ENCODE peak calls at places on chromosomes 1 and 21, in nine cellular contexts. L is neural progenitor cell; C is mammary epithelial cell; N is aorta; A is CD8-positive, alpha-beta T cell; W is K562; P is cardiac muscle cell; D is PC-3; V is CD8-positive, alpha-beta memory T cell. E is an unnamed sample. For H3K9me3, the result is how much of the 10 kb centered on the place peaks cover.

GRCh38 chr1:102099916-102100315 is 103.2 kb upstream of the OLFM3 start:
- DNase-seq in W (no peak), D (no peak), P (no peak), N (no peak), V (no peak), L (no peak), A (no peak), C (no peak), E (no peak)

GRCh38 chr1:180150982-180151381 is 3.7 kb upstream of the QSOX1 start:
- DNase-seq in L (no peak), A (no peak), N (peak), V (no peak), P (no peak), D (peak), W (no peak), C (no peak), E (no peak)

GRCh38 chr1:183002797-183003594 is 20.2 kb upstream of the LAMC1 start:
- DNase-seq in C (no peak), N (no peak), A (no peak), D (no peak), W (no peak), P (no peak), V (no peak), L (no peak), E (no peak)

GRCh38 chr1:90201467-90202358 is 206.8 kb downstream of the ZNF326 start:
- DNase-seq in D (no peak), A (no peak), N (no peak), W (no peak), V (no peak), C (peak), P (no peak), L (no peak), E (no peak)

GRCh38 chr1:242209063-242209462 is 210.2 kb upstream of the MAP1LC3C start:
- DNase-seq in W (no peak), V (no peak), C (no peak), A (no peak), L (peak), N (no peak), P (no peak), D (no peak), E (no peak)

GRCh38 chr1:226447932-226448670 is 40.2 kb upstream of the PARP1 start:
- DNase-seq in D (peak), W (no peak), P (no peak), V (no peak), N (no peak), C (peak), L (no peak), A (no peak), E (no peak)

GRCh38 chr1:50665413-50665812 is 242.2 kb upstream of the DMRTA2 start:
- DNase-seq in D (no peak), L (no peak), N (no peak), C (no peak), P (no peak), A (no peak), W (no peak), V (no peak), E (no peak)

GRCh38 chr1:103250441-103250861 is 142.1 kb upstream of the COL11A1 start:
- DNase-seq in A (no peak), N (no peak), V (no peak), P (no peak), W (no peak), L (peak), D (no peak), C (no peak), E (no peak)

GRCh38 chr1:229828461-229828860 is 202.4 kb downstream of the URB2 start:
- DNase-seq in N (no peak), L (no peak), V (no peak), C (no peak), A (no peak), P (no peak), D (no peak), W (no peak), E (no peak)

DNA sequence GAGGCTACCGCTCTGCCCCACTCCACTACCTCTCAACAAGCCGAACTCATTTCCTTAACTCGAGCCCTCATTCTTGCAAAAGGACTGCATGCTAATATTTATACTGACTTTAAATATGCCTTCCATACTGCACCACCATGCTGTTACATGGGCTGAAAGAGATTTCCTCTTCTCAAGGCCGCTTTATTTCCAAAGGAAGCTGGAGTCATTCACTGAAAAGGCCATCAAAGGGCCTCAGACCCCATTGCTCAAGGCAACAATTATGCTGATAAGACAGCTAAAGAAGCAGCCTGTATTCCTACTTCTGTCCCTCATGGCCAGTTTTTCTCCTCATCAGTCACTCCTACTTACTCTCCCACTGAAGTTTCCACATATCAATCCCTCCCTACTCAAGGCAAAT is 6.9 kb upstream of the HPDL start:
- DNase-seq in C (no peak), P (no peak), W (no peak), A (no peak), N (no peak), V (no peak), D (no peak), L (no peak), E (no peak)
- H3K9me3 ChIP-seq in C (under half), P (under half), W (under half), A (under half), N (under half), V (under half), D (under half), L (under half), E (under half)

GRCh38 chr21:36692844-36693143 is 6.1 kb upstream of the SIM2 start:
- DNase-seq in N (no peak), L (no peak), W (no peak), D (no peak), V (no peak), C (no peak), P (no peak), A (no peak), E (no peak)

GRCh38 chr21:36693144-36694040 is 5.5 kb upstream of the SIM2 start:
- DNase-seq in C (no peak), N (peak), A (no peak), D (no peak), L (peak), P (peak), V (no peak), W (no peak), E (peak)

GRCh38 chr21:36694593-36695282 is 4.2 kb upstream of the SIM2 start:
- DNase-seq in A (no peak), W (no peak), V (no peak), D (no peak), C (no peak), L (peak), N (no peak), P (no peak), E (no peak)

GRCh38 chr21:36695283-36695634 is 3.7 kb upstream of the SIM2 start:
- DNase-seq in D (no peak), W (no peak), N (no peak), P (no peak), V (no peak), A (no peak), C (no peak), L (peak), E (no peak)

DNA sequence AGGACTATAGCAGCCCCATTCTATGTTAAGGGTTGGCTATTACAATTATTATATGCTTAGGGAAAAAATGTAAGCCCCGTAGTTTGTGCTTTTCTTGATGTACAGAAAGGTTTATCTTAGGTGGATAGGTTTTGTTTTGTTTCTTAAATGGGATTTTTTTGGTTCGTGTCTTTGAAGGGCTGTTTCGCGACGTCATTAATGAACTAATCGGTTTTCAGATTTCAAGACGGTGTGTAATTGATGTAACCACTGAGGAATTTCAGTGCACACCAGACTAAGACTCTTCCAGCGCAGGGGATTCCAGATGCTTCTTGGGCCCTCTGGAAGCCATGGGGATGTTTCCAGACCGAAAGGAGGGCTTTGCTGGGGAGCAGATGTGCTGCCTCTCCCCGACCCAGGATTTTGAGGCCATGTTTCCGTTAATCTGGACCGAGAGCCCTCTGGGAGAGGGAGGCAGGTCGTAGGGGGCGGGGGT is 4.8 kb upstream of the SIM2 start:
- DNase-seq in W (no peak), N (no peak), C (no peak), L (peak), A (no peak), V (no peak), D (no peak), P (no peak), E (no peak)
- H3K9me3 ChIP-seq in W (under half), N (under half), C (under half), L (under half), A (under half), V (under half), D (under half), P (under half), E (under half)

GRCh38 chr1:2876846-2877245 is 75.4 kb upstream of the TTC34 start:
- DNase-seq in W (no peak), P (no peak), L (no peak), D (no peak), N (no peak), A (no peak), V (no peak), C (no peak), E (no peak)
- H3K9me3 ChIP-seq in W (under half), P (under half), L (under half), D (under half), N (under half), A (under half), V (under half), C (half or more), E (under half)

GRCh38 chr21:8991088-8991907 is 1530.1 kb upstream of the TPTE start:
- DNase-seq in A (no peak), L (no peak), C (no peak), W (no peak), N (no peak), V (no peak), D (peak), P (no peak), E (no peak)

GRCh38 chr21:8993284-8993942 is 1528.0 kb upstream of the TPTE start:
- DNase-seq in W (no peak), L (no peak), N (no peak), V (no peak), D (peak), C (no peak), P (no peak), A (no peak), E (no peak)

GRCh38 chr21:8991968-8992621 is 1529.3 kb upstream of the TPTE start:
- DNase-seq in N (no peak), W (peak), L (no peak), D (peak), V (no peak), A (no peak), P (no peak), C (no peak), E (no peak)

GRCh38 chr21:8993943-8994639 is 1527.3 kb upstream of the TPTE start:
- DNase-seq in P (no peak), V (no peak), W (no peak), D (peak), N (no peak), C (no peak), L (no peak), A (no peak), E (no peak)

GRCh38 chr21:8992731-8993174 is 1528.6 kb upstream of the TPTE start:
- DNase-seq in C (no peak), N (no peak), V (no peak), A (no peak), P (no peak), L (no peak), D (peak), W (peak), E (no peak)
- H3K9me3 ChIP-seq in C (half or more), N (under half), V (under half), A (under half), P (under half), L (under half), D (under half), W (under half), E (under half)

GRCh38 chr1:4595341-4596225 is 58.8 kb upstream of the AJAP1 start:
- DNase-seq in V (no peak), D (no peak), C (no peak), P (no peak), L (no peak), N (no peak), W (no peak), A (no peak), E (no peak)

GRCh38 chr1:4596486-4596885 is 57.9 kb upstream of the AJAP1 start:
- DNase-seq in D (no peak), N (no peak), L (no peak), A (no peak), W (no peak), V (no peak), C (no peak), P (no peak), E (no peak)

GRCh38 chr1:4594286-4594991 is 60.0 kb upstream of the AJAP1 start:
- DNase-seq in P (no peak), D (peak), W (no peak), L (no peak), A (no peak), V (no peak), C (no peak), N (no peak), E (no peak)

GRCh38 chr1:4590766-4591165 is 63.6 kb upstream of the AJAP1 start:
- DNase-seq in L (no peak), W (no peak), N (no peak), A (no peak), D (no peak), P (no peak), C (no peak), V (no peak), E (peak)

DNA sequence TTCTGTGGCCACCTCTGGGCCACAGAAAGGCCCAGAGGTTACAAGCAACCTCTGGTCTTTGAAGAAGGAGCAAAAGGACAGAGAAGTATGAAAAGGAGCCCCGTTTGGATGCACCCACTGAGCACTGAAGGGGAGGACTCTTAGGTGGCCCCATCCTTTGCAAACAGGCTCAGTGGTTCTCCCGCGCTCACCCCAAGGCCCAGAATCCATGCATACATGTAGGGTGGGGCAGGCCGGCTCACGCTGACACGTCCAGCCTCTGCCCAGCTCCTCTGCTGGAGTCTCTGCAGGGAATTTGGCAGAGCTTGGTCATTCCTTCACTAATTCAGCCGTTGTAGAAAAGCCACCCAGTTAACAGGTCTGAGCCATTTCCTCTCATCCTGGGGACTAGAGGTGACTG is 61.3 kb upstream of the AJAP1 start:
- DNase-seq in D (no peak), A (no peak), W (no peak), V (no peak), N (no peak), C (no peak), L (no peak), P (no peak), E (peak)
- H3K9me3 ChIP-seq in D (under half), A (under half), W (under half), V (under half), N (under half), C (under half), L (under half), P (under half), E (under half)

GRCh38 chr1:152497273-152497672 is 13.3 kb upstream of the LCE5A start:
- DNase-seq in N (no peak), L (no peak), C (no peak), A (no peak), W (peak), P (no peak), D (peak), V (no peak), E (no peak)
- H3K9me3 ChIP-seq in N (under half), L (under half), C (under half), A (under half), W (under half), P (under half), D (under half), V (under half), E (under half)

DNA sequence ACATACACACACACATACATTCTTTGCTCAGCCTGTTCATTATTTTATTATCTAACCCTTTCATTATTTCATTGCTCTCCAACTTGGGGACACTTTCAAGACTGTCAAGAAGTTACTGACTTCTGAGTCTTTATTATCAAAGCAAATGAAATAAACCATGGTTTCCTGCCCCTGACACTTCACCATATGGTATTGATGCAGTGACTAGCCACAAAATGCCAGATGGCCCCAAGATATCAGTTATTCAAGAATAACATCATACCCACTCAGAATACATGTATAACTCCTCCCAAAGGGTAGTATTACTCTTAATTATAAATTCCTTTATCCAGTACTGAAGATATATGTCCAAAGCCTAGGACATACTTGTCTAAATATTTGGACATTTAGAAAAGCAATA is 197.3 kb downstream of the MRPL39 start:
- DNase-seq in L (no peak), A (no peak), N (no peak), W (no peak), V (no peak), C (no peak), D (no peak), P (no peak), E (no peak)
- H3K9me3 ChIP-seq in L (under half), A (under half), N (under half), W (under half), V (under half), C (under half), D (under half), P (under half), E (under half)

DNA sequence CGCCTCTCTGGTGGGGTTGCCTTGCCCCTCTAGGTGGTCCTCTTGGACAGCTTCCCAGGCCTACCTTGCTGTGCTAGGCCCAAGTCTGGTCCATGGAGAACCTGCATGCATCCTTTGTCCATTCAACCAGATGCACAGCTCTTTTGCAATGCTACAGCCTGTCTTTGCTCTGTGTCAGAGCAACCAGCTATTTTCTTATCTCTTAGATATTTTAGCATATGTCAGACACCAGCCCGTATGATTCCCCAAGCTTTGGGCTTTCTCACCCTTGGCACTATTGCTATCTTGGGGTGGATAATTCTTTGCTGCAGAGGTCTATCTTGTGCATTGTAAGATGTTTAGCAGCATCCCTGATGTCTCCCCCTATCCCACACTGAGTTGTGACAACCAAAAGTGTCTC is 32.3 kb downstream of the TNN start:
- DNase-seq in A (no peak), P (no peak), N (no peak), L (no peak), V (no peak), C (no peak), D (no peak), W (no peak), E (no peak)
- H3K9me3 ChIP-seq in A (under half), P (under half), N (under half), L (under half), V (under half), C (under half), D (under half), W (under half), E (under half)

DNA sequence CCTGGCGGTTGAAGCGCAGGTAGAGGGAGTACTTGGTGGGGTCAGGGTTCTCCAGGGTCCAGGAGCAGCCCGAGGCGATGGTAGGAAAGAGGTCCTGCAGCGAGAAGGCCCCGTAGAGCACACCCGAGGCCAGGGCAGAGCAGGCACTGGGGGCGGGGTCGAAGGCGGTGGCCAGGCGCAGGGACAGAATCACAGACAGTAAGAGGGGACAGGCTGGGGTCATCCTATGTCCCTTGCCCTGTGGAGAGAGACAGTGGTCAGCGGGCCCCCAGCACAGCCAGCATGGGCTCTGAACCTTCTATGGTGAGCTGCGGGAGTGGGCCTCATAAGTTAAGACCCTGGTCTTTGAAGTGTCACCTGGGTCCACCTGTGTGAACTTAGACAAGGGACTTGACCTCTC is 7.6 kb downstream of the ADGRB2 start:
- DNase-seq in L (no peak), P (no peak), N (no peak), W (no peak), C (no peak), V (no peak), A (no peak), D (no peak), E (no peak)
- H3K9me3 ChIP-seq in L (under half), P (under half), N (under half), W (under half), C (under half), V (under half), A (under half), D (under half), E (under half)

GRCh38 chr1:82483146-82483545 is 682.4 kb downstream of the ADGRL2 start:
- DNase-seq in N (no peak), P (no peak), D (no peak), C (no peak), A (no peak), V (no peak), W (no peak), L (no peak), E (no peak)
- H3K9me3 ChIP-seq in N (under half), P (under half), D (under half), C (under half), A (under half), V (under half), W (under half), L (under half), E (under half)

E was measured in kidney.